ENCODE peak calls at places on chromosomes 1 and 21, in four cellular contexts. One of them, this sample, is unnamed.

GRCh38 chr1:55635856-55636255 is 420.7 kb upstream of the USP24 start:
- DNase-seq in GM12878: no peak
- DNase-seq in HepG2: no peak
- DNase-seq in K562: no peak
- DNase-seq in this sample: no peak

GRCh38 chr1:155174334-155175280 is 958 bp downstream of the TRIM46 start:
- DNase-seq in HepG2: no peak
- DNase-seq in GM12878: no peak
- DNase-seq in K562: no peak
- DNase-seq in this sample: no peak

GRCh38 chr1:86429830-86430229 is 5.9 kb downstream of the CLCA2 start:
- DNase-seq in HepG2: no peak
- DNase-seq in K562: peak; percentile 25
- DNase-seq in GM12878: no peak
- DNase-seq in this sample: no peak

GRCh38 chr21:26715878-26716506 is 129.2 kb downstream of the ADAMTS1 start:
- DNase-seq in HepG2: peak; percentile 6
- DNase-seq in GM12878: no peak
- DNase-seq in K562: peak; percentile 19
- DNase-seq in this sample: peak; percentile 81

GRCh38 chr1:45430486-45430885 is 60.5 kb downstream of the TESK2 start:
- DNase-seq in K562: no peak
- DNase-seq in GM12878: no peak
- DNase-seq in HepG2: no peak
- DNase-seq in this sample: no peak

GRCh38 chr1:109369167-109369746 is 28.5 kb downstream of the SORT1 start:
- DNase-seq in GM12878: no peak
- DNase-seq in K562: no peak
- DNase-seq in HepG2: no peak
- DNase-seq in this sample: no peak

GRCh38 chr1:202210370-202210769 is 16.8 kb downstream of the LGR6 start:
- DNase-seq in HepG2: no peak
- DNase-seq in K562: no peak
- DNase-seq in GM12878: no peak
- DNase-seq in this sample: peak; percentile 53

GRCh38 chr1:41387667-41388091 is 26.4 kb downstream of the FOXO6 start:
- DNase-seq in GM12878: no peak
- DNase-seq in K562: no peak
- DNase-seq in HepG2: no peak
- DNase-seq in this sample: peak; percentile 69

GRCh38 chr1:233750139-233750538 is 136.2 kb downstream of the KCNK1 start:
- DNase-seq in GM12878: no peak
- DNase-seq in HepG2: no peak
- DNase-seq in K562: no peak
- DNase-seq in this sample: no peak

GRCh38 chr1:112904071-112904830 is 51.7 kb downstream of the SLC16A1 start:
- DNase-seq in HepG2: no peak
- DNase-seq in K562: peak; percentile 93
- DNase-seq in GM12878: no peak
- DNase-seq in this sample: no peak

GRCh38 chr1:17274186-17275170 is 25.6 kb downstream of the PADI3 start:
- DNase-seq in K562: peak; percentile 78
- DNase-seq in HepG2: peak; percentile 24
- DNase-seq in GM12878: peak; percentile 11
- DNase-seq in this sample: peak; percentile 90

GRCh38 chr1:196115641-196116040 is 492.6 kb downstream of the KCNT2 start:
- DNase-seq in GM12878: no peak
- DNase-seq in K562: peak; percentile 43
- DNase-seq in HepG2: no peak
- DNase-seq in this sample: no peak

GRCh38 chr1:196114193-196114592 is 494.0 kb downstream of the KCNT2 start:
- DNase-seq in HepG2: no peak
- DNase-seq in GM12878: no peak
- DNase-seq in K562: no peak
- DNase-seq in this sample: no peak
- TF ChIP-seq SP1 in HepG2: no peak
- TF ChIP-seq SP1 in GM12878: no peak
- TF ChIP-seq SP1 in K562: no peak
- TF ChIP-seq SP1 in this sample: no peak

DNA sequence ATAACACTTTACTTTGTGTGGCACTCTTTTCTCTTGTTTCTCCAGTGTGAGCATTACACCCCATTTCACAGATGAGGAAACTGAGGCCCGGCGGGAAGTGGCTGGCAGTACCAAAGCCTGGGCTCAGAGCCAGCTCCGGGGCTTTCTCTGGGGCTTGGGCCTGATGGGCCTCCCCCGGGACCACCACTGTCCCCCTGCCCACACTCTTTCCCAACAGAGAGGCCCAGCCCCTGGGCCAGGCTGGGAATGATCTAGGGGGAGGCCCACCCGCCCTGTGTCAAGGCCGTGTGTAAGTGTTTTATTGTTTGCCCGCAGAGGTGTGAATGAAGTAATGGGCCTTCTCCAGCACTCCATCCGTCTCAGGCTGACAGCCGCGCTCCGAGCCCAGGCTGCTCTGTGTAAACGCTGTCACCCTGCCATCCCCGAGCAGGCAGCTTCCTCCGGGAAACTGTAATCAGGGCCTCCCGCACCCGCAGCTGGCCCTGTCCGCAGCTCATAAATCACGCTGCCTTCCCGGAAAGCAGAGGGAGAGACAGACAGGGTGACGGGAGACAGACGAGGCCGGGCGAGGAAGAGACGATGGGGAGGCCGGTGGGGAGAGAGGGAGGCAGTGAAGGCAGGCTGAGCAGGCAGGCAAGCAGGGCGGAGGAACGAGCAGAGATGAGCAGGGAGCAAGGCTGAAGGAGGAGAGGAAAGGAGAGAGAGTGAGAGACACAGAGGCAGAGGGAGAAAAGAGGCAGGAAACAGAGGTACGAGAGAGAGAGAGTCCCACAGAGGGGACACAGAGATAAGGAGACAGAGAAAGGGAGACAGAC is 109.7 kb upstream of the ZBTB40 start:
- DNase-seq in HepG2: no peak
- DNase-seq in GM12878: no peak
- DNase-seq in K562: peak; percentile 67
- DNase-seq in this sample: peak; percentile 68
- TF ChIP-seq BHLHE40 in HepG2: no peak
- TF ChIP-seq BHLHE40 in GM12878: no peak
- TF ChIP-seq BHLHE40 in K562: peak; percentile 32
- TF ChIP-seq BHLHE40 in this sample: no peak

GRCh38 chr1:165595561-165595960 is 35.5 kb upstream of the MGST3 start:
- DNase-seq in HepG2: no peak
- DNase-seq in GM12878: no peak
- DNase-seq in K562: no peak
- DNase-seq in this sample: no peak
- TF ChIP-seq SP1 in HepG2: no peak
- TF ChIP-seq SP1 in GM12878: no peak
- TF ChIP-seq SP1 in K562: no peak
- TF ChIP-seq SP1 in this sample: no peak

GRCh38 chr21:32136546-32136945 is 142.3 kb downstream of the MIS18A start:
- DNase-seq in K562: no peak
- DNase-seq in GM12878: no peak
- DNase-seq in HepG2: no peak
- DNase-seq in this sample: no peak
- TF ChIP-seq BHLHE40 in K562: no peak
- TF ChIP-seq BHLHE40 in GM12878: no peak
- TF ChIP-seq BHLHE40 in HepG2: no peak
- TF ChIP-seq BHLHE40 in this sample: no peak

DNA sequence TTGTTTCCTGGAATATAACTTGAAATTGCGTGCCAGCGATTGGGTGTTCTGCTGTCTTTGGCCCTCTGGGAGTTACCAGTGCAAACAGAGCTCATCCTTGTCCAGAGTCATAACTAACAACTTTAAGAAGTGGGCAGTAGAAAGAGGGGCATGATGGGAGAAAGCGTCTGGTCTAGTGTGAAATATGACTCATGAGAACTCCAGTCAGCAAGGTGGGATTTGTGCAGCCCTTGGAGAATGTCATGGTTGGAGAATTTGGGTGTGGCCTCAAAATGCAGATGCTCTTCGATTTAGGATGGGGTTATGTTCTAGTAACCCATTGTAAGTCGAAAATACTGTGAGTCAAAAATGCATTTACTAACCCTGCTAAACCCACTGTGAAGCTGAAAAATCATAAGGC is 12.9 kb downstream of the ATP1B1 start:
- DNase-seq in HepG2: no peak
- DNase-seq in K562: no peak
- DNase-seq in GM12878: no peak
- DNase-seq in this sample: no peak
- TF ChIP-seq SP1 in HepG2: no peak
- TF ChIP-seq SP1 in K562: no peak
- TF ChIP-seq SP1 in GM12878: no peak
- TF ChIP-seq SP1 in this sample: no peak

DNA sequence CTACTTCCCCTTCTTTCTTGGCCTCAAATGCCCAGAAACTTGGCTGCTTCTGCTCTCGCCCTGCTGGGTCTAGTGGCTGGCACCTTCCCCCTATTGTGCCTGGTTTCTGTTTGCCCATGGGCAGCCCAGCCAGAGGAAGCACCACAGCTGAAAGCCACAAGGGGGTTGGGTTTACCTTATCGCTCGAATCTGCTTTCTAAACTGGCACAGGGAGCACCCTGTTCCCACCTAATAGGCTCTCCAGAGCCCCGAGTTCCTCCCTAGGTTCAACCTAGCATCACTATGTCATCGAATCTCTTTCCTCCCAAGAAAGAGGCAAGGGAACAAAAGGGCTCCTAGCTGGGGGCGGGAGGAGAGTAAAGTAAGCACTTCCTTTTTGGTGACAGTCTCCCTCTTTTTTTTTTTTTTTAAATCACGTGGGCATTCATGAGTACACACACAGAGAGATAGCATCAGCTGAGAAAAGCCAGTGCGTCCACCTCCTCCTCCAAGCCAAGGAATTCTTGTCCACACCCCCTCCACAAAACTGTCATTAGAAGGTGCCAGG is 72.8 kb downstream of the PLEKHA6 start:
- DNase-seq in HepG2: no peak
- DNase-seq in GM12878: no peak
- DNase-seq in K562: peak; percentile 11
- DNase-seq in this sample: no peak
- TF ChIP-seq BHLHE40 in HepG2: no peak
- TF ChIP-seq BHLHE40 in GM12878: no peak
- TF ChIP-seq BHLHE40 in K562: peak; percentile 45
- TF ChIP-seq BHLHE40 in this sample: no peak

DNA sequence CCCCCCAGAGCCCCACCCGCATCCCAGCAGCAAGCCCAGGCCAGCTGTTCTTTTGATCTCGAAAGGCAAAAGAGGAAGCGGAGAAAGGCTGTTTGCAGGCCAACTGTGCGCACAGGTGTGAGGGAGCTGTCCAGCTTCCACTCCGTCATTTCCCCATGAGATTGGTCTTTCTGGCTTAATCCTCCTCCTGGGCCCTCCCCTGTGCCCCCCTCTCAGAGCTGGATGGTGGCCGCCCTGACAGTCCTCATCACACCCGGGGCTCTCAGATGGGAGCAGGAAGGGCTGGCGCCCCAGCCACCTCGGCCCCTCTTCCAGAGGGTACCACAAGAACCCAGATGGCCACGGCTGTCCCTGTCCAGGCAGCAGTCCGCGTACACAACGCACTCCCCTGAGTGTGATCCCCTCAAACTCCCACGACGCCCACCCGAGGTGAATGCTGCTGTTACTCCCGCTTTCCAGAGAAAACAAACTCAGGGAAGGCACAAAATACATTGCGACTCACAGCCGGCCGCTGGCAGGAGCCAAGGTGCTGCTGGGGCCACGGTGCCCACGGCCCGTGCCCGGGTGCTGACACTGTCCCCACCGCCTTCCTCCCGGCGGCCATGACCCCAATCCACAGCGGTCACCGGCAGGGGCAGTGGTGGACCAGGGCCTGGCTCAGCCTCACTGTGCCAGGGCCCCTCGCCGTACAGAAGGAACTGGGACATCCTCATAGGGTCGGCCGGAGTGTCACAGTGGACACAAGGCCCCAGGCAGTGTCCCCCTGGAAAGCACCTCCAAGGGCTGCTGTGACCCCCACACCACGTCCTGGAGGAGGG is 121.9 kb downstream of the CRYAA start:
- DNase-seq in HepG2: no peak
- DNase-seq in GM12878: no peak
- DNase-seq in K562: no peak
- DNase-seq in this sample: no peak
- TF ChIP-seq SP1 in HepG2: no peak
- TF ChIP-seq SP1 in GM12878: no peak
- TF ChIP-seq SP1 in K562: no peak
- TF ChIP-seq SP1 in this sample: no peak

GRCh38 chr1:221939598-221939997 is 197.7 kb upstream of the DUSP10 start:
- DNase-seq in HepG2: no peak
- DNase-seq in GM12878: peak; percentile 84
- DNase-seq in K562: no peak
- DNase-seq in this sample: no peak
- TF ChIP-seq BHLHE40 in HepG2: no peak
- TF ChIP-seq BHLHE40 in GM12878: no peak
- TF ChIP-seq BHLHE40 in K562: no peak
- TF ChIP-seq BHLHE40 in this sample: no peak

GRCh38 chr1:235702412-235702811 is 52.8 kb upstream of the GNG4 start:
- DNase-seq in HepG2: no peak
- DNase-seq in GM12878: no peak
- DNase-seq in K562: no peak
- DNase-seq in this sample: no peak
- TF ChIP-seq SP1 in HepG2: no peak
- TF ChIP-seq SP1 in GM12878: no peak
- TF ChIP-seq SP1 in K562: no peak
- TF ChIP-seq SP1 in this sample: no peak